ENCODE peak calls at places on chromosome 18, in eight cellular contexts. One of them, this sample, is unnamed.

GRCh38 chr18:2655954-2656236 is 369 bp downstream of the SMCHD1 start:
- DNase-seq in colonic mucosa: no peak
- DNase-seq in endothelial cell of umbilical vein: no peak
- DNase-seq in WTC11: no peak
- DNase-seq in progenitor cell of endocrine pancreas: peak
- DNase-seq in MM.1S: no peak
- DNase-seq in uterus: no peak
- DNase-seq in Calu3: no peak
- DNase-seq in this sample: no peak

GRCh38 chr18:72859088-72859487 is 8.7 kb downstream of the NETO1 start:
- DNase-seq in Calu3: no peak
- DNase-seq in WTC11: no peak
- DNase-seq in MM.1S: no peak
- DNase-seq in colonic mucosa: no peak
- DNase-seq in endothelial cell of umbilical vein: no peak
- DNase-seq in uterus: no peak
- DNase-seq in progenitor cell of endocrine pancreas: no peak
- DNase-seq in this sample: no peak

GRCh38 chr18:30163573-30163972 is 879.0 kb downstream of the DSC3 start:
- DNase-seq in endothelial cell of umbilical vein: no peak
- DNase-seq in Calu3: no peak
- DNase-seq in colonic mucosa: no peak
- DNase-seq in uterus: no peak
- DNase-seq in progenitor cell of endocrine pancreas: no peak
- DNase-seq in WTC11: no peak
- DNase-seq in MM.1S: no peak
- DNase-seq in this sample: no peak

GRCh38 chr18:23453657-23454011 is 547 bp downstream of the RIOK3 start:
- DNase-seq in uterus: no peak
- DNase-seq in MM.1S: no peak
- DNase-seq in endothelial cell of umbilical vein: peak
- DNase-seq in Calu3: peak
- DNase-seq in colonic mucosa: no peak
- DNase-seq in WTC11: no peak
- DNase-seq in progenitor cell of endocrine pancreas: no peak
- DNase-seq in this sample: no peak

GRCh38 chr18:26405190-26405781 is 143.1 kb downstream of the KCTD1 start:
- DNase-seq in colonic mucosa: no peak
- DNase-seq in Calu3: peak
- DNase-seq in uterus: no peak
- DNase-seq in WTC11: peak
- DNase-seq in endothelial cell of umbilical vein: peak
- DNase-seq in MM.1S: peak
- DNase-seq in progenitor cell of endocrine pancreas: no peak
- DNase-seq in this sample: peak

GRCh38 chr18:22186484-22186971 is 17.1 kb downstream of the GATA6 start:
- DNase-seq in progenitor cell of endocrine pancreas: no peak
- DNase-seq in colonic mucosa: no peak
- DNase-seq in Calu3: no peak
- DNase-seq in endothelial cell of umbilical vein: peak
- DNase-seq in uterus: no peak
- DNase-seq in WTC11: no peak
- DNase-seq in MM.1S: no peak
- DNase-seq in this sample: no peak

GRCh38 chr18:75524852-75525251 is 97.3 kb upstream of the SMIM21 start:
- DNase-seq in uterus: no peak
- DNase-seq in progenitor cell of endocrine pancreas: no peak
- DNase-seq in Calu3: no peak
- DNase-seq in endothelial cell of umbilical vein: no peak
- DNase-seq in WTC11: no peak
- DNase-seq in colonic mucosa: no peak
- DNase-seq in MM.1S: no peak
- DNase-seq in this sample: no peak

GRCh38 chr18:6521804-6522418 is 107.2 kb upstream of the L3MBTL4 start:
- DNase-seq in endothelial cell of umbilical vein: peak
- DNase-seq in MM.1S: peak
- DNase-seq in progenitor cell of endocrine pancreas: no peak
- DNase-seq in uterus: no peak
- DNase-seq in colonic mucosa: peak
- DNase-seq in Calu3: peak
- DNase-seq in WTC11: peak
- DNase-seq in this sample: peak

GRCh38 chr18:48022531-48023330 is 92.3 kb upstream of the SMAD2 start:
- DNase-seq in endothelial cell of umbilical vein: peak
- DNase-seq in WTC11: peak
- DNase-seq in progenitor cell of endocrine pancreas: no peak
- DNase-seq in Calu3: peak
- DNase-seq in colonic mucosa: no peak
- DNase-seq in uterus: no peak
- DNase-seq in MM.1S: peak
- DNase-seq in this sample: peak

GRCh38 chr18:49492694-49493033 is 5.6 kb upstream of the C18orf32 start:
- DNase-seq in Calu3: no peak
- DNase-seq in colonic mucosa: no peak
- DNase-seq in uterus: no peak
- DNase-seq in MM.1S: no peak
- DNase-seq in WTC11: no peak
- DNase-seq in endothelial cell of umbilical vein: no peak
- DNase-seq in progenitor cell of endocrine pancreas: no peak
- DNase-seq in this sample: no peak

GRCh38 chr18:77066689-77067088 is 65.9 kb downstream of the MBP start:
- DNase-seq in Calu3: no peak
- DNase-seq in MM.1S: no peak
- DNase-seq in progenitor cell of endocrine pancreas: no peak
- DNase-seq in colonic mucosa: no peak
- DNase-seq in endothelial cell of umbilical vein: no peak
- DNase-seq in uterus: no peak
- DNase-seq in WTC11: no peak
- DNase-seq in this sample: no peak

GRCh38 chr18:44198296-44199284 is 482.1 kb upstream of the SETBP1 start:
- DNase-seq in endothelial cell of umbilical vein: no peak
- DNase-seq in uterus: no peak
- DNase-seq in colonic mucosa: peak
- DNase-seq in MM.1S: no peak
- DNase-seq in progenitor cell of endocrine pancreas: no peak
- DNase-seq in WTC11: no peak
- DNase-seq in Calu3: no peak
- DNase-seq in this sample: no peak

GRCh38 chr18:32511147-32511546 is 40.5 kb upstream of the GAREM1 start:
- DNase-seq in endothelial cell of umbilical vein: no peak
- DNase-seq in progenitor cell of endocrine pancreas: no peak
- DNase-seq in colonic mucosa: no peak
- DNase-seq in uterus: no peak
- DNase-seq in MM.1S: no peak
- DNase-seq in Calu3: no peak
- DNase-seq in WTC11: no peak
- DNase-seq in this sample: no peak

DNA sequence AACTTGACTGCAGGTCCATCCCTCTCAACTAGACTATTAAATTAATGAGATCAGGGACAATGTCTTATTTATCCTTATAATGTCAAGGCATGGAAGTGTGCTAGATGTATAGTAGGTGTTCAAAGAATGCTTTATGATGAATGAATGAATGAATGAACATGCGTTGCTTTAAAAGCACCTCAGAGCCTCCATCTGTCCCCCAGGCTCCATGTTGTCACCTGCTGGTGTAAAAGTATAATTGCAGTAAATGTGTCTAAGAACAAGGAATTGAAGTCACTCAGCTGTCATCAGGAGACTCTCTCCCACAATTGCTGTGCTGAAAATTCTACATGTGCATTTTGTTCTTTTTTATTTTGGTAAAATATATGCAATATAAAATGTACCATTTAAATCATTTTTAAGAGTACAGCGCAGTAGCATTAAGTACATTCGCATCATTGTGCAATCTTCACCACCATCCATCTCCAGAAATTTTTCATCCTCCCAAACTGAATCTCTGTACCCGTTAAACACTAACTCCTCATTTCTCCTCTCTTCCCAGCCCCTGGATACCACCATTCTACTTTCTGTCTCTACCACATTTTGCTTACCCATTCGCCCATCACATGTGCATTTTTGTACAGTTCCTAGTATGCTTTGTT is 52.6 kb downstream of the GNAL start:
- DNase-seq in WTC11: no peak
- DNase-seq in endothelial cell of umbilical vein: no peak
- DNase-seq in colonic mucosa: no peak
- DNase-seq in Calu3: peak
- DNase-seq in uterus: no peak
- DNase-seq in progenitor cell of endocrine pancreas: no peak
- DNase-seq in MM.1S: peak
- DNase-seq in this sample: peak
- TF ChIP-seq CTCF in WTC11: peak
- TF ChIP-seq CTCF in endothelial cell of umbilical vein: peak
- TF ChIP-seq CTCF in colonic mucosa: peak
- TF ChIP-seq CTCF in Calu3: peak
- TF ChIP-seq CTCF in uterus: peak
- TF ChIP-seq CTCF in progenitor cell of endocrine pancreas: peak
- TF ChIP-seq CTCF in MM.1S: peak
- TF ChIP-seq CTCF in this sample: peak

DNA sequence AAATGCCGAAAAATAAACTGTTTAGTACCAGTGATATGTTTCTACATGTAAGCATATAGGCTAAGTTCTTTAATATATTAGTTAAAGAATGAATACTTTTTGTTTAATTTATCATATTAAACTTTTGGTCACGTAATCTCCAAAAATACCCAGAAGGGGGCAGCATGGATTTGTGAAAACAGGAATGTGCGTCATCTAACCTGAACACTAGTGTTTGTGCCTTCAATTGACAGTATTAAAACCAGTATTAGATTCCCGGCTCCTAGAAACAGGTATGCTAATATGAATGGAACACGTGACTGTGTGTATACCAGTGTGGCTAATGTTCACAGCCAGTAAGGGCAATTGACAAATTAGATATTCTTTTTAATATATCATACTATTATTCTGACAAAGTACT is 51.8 kb downstream of the WDR7 start:
- DNase-seq in MM.1S: peak
- DNase-seq in Calu3: peak
- DNase-seq in endothelial cell of umbilical vein: peak
- DNase-seq in uterus: no peak
- DNase-seq in progenitor cell of endocrine pancreas: no peak
- DNase-seq in colonic mucosa: peak
- DNase-seq in WTC11: no peak
- DNase-seq in this sample: no peak
- TF ChIP-seq CTCF in MM.1S: peak
- TF ChIP-seq CTCF in Calu3: peak
- TF ChIP-seq CTCF in endothelial cell of umbilical vein: peak
- TF ChIP-seq CTCF in uterus: peak
- TF ChIP-seq CTCF in progenitor cell of endocrine pancreas: peak
- TF ChIP-seq CTCF in colonic mucosa: no peak
- TF ChIP-seq CTCF in WTC11: no peak
- TF ChIP-seq CTCF in this sample: no peak

DNA sequence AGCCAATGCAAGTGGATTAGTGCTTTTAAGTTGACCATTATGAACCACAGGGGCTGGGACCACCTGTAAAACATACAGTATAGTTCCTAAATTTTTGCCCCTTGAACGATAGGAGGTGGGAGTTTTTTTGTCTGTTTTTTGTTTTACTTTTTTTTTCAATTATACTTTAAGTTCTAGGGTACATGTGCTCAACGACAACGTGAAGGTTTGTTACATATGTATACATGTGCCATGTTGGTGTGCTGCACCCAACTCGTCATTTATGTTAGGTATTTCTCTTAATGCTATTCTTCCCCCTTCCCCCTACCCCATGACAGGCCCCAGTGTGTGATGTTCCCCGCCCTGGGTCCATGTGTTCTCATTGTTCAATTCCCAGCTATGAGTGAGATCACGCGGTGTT is 1797.9 kb upstream of the PIK3C3 start:
- DNase-seq in WTC11: no peak
- DNase-seq in endothelial cell of umbilical vein: no peak
- DNase-seq in colonic mucosa: no peak
- DNase-seq in Calu3: no peak
- DNase-seq in MM.1S: no peak
- DNase-seq in progenitor cell of endocrine pancreas: no peak
- DNase-seq in uterus: no peak
- DNase-seq in this sample: no peak
- TF ChIP-seq CTCF in WTC11: no peak
- TF ChIP-seq CTCF in endothelial cell of umbilical vein: no peak
- TF ChIP-seq CTCF in colonic mucosa: no peak
- TF ChIP-seq CTCF in Calu3: no peak
- TF ChIP-seq CTCF in MM.1S: no peak
- TF ChIP-seq CTCF in progenitor cell of endocrine pancreas: no peak
- TF ChIP-seq CTCF in uterus: no peak
- TF ChIP-seq CTCF in this sample: no peak

DNA sequence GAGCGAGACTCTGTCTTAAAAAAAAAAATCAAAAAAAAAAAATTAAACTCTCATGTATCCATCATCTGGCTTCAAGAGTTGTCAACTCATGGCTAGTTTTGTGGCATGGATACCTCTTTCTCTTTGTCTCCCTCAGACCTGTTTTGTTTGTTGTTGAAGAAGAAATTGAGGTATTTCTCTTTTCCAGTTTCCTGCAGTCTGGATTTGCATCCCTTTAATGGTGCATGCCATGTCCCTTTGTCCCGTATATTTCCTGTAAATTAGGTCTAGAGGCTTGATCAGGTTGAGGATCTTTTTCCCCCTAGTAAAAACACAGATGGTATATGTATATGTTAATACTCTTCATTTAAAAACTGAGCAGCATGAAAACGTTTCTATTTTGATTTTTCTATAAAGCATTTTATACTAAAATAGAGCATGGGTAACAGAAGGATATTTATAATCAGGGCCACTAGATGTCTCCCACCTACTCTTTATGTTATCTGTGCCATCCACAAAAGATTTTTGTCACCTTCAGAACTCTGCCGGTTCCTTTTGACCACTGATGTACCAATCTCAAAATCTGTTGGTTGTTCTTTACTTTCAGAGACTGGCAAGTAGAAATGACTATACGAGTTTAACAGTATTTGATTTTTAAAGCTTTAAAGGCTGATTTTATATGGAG is 80.1 kb downstream of the GALNT1 start:
- DNase-seq in uterus: no peak
- DNase-seq in progenitor cell of endocrine pancreas: no peak
- DNase-seq in MM.1S: peak
- DNase-seq in endothelial cell of umbilical vein: peak
- DNase-seq in Calu3: no peak
- DNase-seq in colonic mucosa: no peak
- DNase-seq in WTC11: no peak
- DNase-seq in this sample: no peak
- TF ChIP-seq CTCF in uterus: no peak
- TF ChIP-seq CTCF in progenitor cell of endocrine pancreas: no peak
- TF ChIP-seq CTCF in MM.1S: peak
- TF ChIP-seq CTCF in endothelial cell of umbilical vein: no peak
- TF ChIP-seq CTCF in Calu3: no peak
- TF ChIP-seq CTCF in colonic mucosa: no peak
- TF ChIP-seq CTCF in WTC11: no peak
- TF ChIP-seq CTCF in this sample: no peak

This sample was measured in Caco-2.